ENCODE peak calls at places on chromosomes 6 and 20, in nine cellular contexts. One of them, this sample, is unnamed.

GRCh38 chr20:63595416-63596127 is 21.5 kb upstream of the HELZ2 start:
- DNase-seq in spleen: no peak
- DNase-seq in heart left ventricle: peak
- DNase-seq in testis: no peak
- DNase-seq in HCT116: no peak
- DNase-seq in GM12878: no peak
- DNase-seq in Peyer's patch: no peak
- DNase-seq in H54: no peak
- DNase-seq in esophagus squamous epithelium: no peak
- DNase-seq in this sample: no peak

GRCh38 chr20:18795366-18795765 is 18.2 kb upstream of the SCP2D1 start:
- DNase-seq in GM12878: no peak
- DNase-seq in testis: no peak
- DNase-seq in Peyer's patch: no peak
- DNase-seq in esophagus squamous epithelium: no peak
- DNase-seq in H54: no peak
- DNase-seq in spleen: no peak
- DNase-seq in HCT116: no peak
- DNase-seq in heart left ventricle: no peak
- DNase-seq in this sample: no peak

GRCh38 chr6:129491436-129491835 is 218.5 kb downstream of the ARHGAP18 start:
- DNase-seq in spleen: no peak
- DNase-seq in heart left ventricle: no peak
- DNase-seq in H54: no peak
- DNase-seq in testis: no peak
- DNase-seq in esophagus squamous epithelium: no peak
- DNase-seq in HCT116: no peak
- DNase-seq in GM12878: no peak
- DNase-seq in Peyer's patch: no peak
- DNase-seq in this sample: no peak

GRCh38 chr20:45444050-45444449 is 25.5 kb upstream of the WFDC2 start:
- DNase-seq in spleen: no peak
- DNase-seq in Peyer's patch: no peak
- DNase-seq in testis: no peak
- DNase-seq in H54: no peak
- DNase-seq in HCT116: no peak
- DNase-seq in heart left ventricle: no peak
- DNase-seq in GM12878: no peak
- DNase-seq in esophagus squamous epithelium: no peak
- DNase-seq in this sample: no peak

GRCh38 chr20:49433387-49433786 is 49.1 kb downstream of the KCNB1 start:
- DNase-seq in Peyer's patch: no peak
- DNase-seq in H54: no peak
- DNase-seq in testis: no peak
- DNase-seq in HCT116: no peak
- DNase-seq in esophagus squamous epithelium: no peak
- DNase-seq in spleen: no peak
- DNase-seq in GM12878: no peak
- DNase-seq in heart left ventricle: no peak
- DNase-seq in this sample: no peak

GRCh38 chr6:142474446-142475289 is 172.9 kb downstream of the ADGRG6 start:
- DNase-seq in esophagus squamous epithelium: no peak
- DNase-seq in spleen: no peak
- DNase-seq in HCT116: peak
- DNase-seq in H54: peak
- DNase-seq in testis: peak
- DNase-seq in Peyer's patch: peak
- DNase-seq in GM12878: no peak
- DNase-seq in heart left ventricle: no peak
- DNase-seq in this sample: no peak

GRCh38 chr6:11672261-11672660 is 106.3 kb downstream of the ADTRP start:
- DNase-seq in HCT116: no peak
- DNase-seq in GM12878: no peak
- DNase-seq in spleen: no peak
- DNase-seq in heart left ventricle: no peak
- DNase-seq in Peyer's patch: no peak
- DNase-seq in H54: no peak
- DNase-seq in esophagus squamous epithelium: no peak
- DNase-seq in testis: no peak
- DNase-seq in this sample: no peak

GRCh38 chr6:66599541-66599940 is 892.5 kb upstream of the EYS start:
- DNase-seq in H54: no peak
- DNase-seq in GM12878: no peak
- DNase-seq in heart left ventricle: no peak
- DNase-seq in esophagus squamous epithelium: no peak
- DNase-seq in testis: no peak
- DNase-seq in HCT116: no peak
- DNase-seq in Peyer's patch: no peak
- DNase-seq in spleen: no peak
- DNase-seq in this sample: no peak

GRCh38 chr6:16391451-16391912 is 153.1 kb downstream of the GMPR start:
- DNase-seq in spleen: no peak
- DNase-seq in GM12878: no peak
- DNase-seq in HCT116: no peak
- DNase-seq in testis: no peak
- DNase-seq in esophagus squamous epithelium: no peak
- DNase-seq in heart left ventricle: no peak
- DNase-seq in Peyer's patch: no peak
- DNase-seq in H54: no peak
- DNase-seq in this sample: no peak

GRCh38 chr6:21915707-21916399 is 322.3 kb downstream of the SOX4 start:
- DNase-seq in esophagus squamous epithelium: no peak
- DNase-seq in heart left ventricle: no peak
- DNase-seq in H54: no peak
- DNase-seq in spleen: no peak
- DNase-seq in HCT116: no peak
- DNase-seq in testis: no peak
- DNase-seq in Peyer's patch: no peak
- DNase-seq in GM12878: no peak
- DNase-seq in this sample: no peak

GRCh38 chr6:78942451-78942850 is 75.1 kb downstream of the IRAK1BP1 start:
- DNase-seq in heart left ventricle: no peak
- DNase-seq in HCT116: no peak
- DNase-seq in testis: no peak
- DNase-seq in Peyer's patch: no peak
- DNase-seq in GM12878: no peak
- DNase-seq in esophagus squamous epithelium: no peak
- DNase-seq in spleen: no peak
- DNase-seq in H54: no peak
- DNase-seq in this sample: no peak

GRCh38 chr6:96897396-96898240 is at the start of gene NDUFAF4:
- DNase-seq in GM12878: peak
- DNase-seq in spleen: peak
- DNase-seq in testis: peak
- DNase-seq in heart left ventricle: peak
- DNase-seq in H54: peak
- DNase-seq in Peyer's patch: peak
- DNase-seq in esophagus squamous epithelium: peak
- DNase-seq in HCT116: peak
- DNase-seq in this sample: peak
- TF ChIP-seq POLR2A in GM12878: peak
- TF ChIP-seq POLR2A in spleen: no peak
- TF ChIP-seq POLR2A in testis: no peak
- TF ChIP-seq POLR2A in heart left ventricle: no peak
- TF ChIP-seq POLR2A in H54: peak
- TF ChIP-seq POLR2A in Peyer's patch: peak
- TF ChIP-seq POLR2A in esophagus squamous epithelium: peak
- TF ChIP-seq POLR2A in HCT116: peak
- TF ChIP-seq POLR2A in this sample: no peak

DNA sequence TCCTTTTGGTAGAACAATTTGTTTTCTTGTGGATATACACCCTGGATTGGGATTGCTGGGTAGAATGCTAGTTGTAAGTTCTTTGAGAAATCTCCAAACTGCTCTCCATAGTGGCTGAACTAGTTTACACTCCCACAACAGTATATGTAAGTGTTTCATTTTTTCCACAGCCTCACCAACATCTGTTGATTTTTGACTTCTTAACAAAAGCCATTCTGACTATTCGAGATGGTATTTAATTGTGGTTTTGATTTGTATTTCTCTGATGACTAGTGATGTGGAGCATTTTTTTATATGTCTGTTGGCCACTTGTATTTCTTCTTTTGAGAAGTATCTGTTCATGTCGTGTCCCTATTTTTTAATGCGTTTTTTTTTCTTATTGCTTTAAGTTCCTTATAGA is 444.1 kb downstream of the CBLN4 start:
- DNase-seq in Peyer's patch: no peak
- DNase-seq in spleen: no peak
- DNase-seq in testis: no peak
- DNase-seq in esophagus squamous epithelium: no peak
- DNase-seq in heart left ventricle: no peak
- DNase-seq in GM12878: no peak
- DNase-seq in H54: no peak
- DNase-seq in HCT116: no peak
- DNase-seq in this sample: no peak
- TF ChIP-seq POLR2A in Peyer's patch: no peak
- TF ChIP-seq POLR2A in spleen: no peak
- TF ChIP-seq POLR2A in testis: no peak
- TF ChIP-seq POLR2A in esophagus squamous epithelium: no peak
- TF ChIP-seq POLR2A in heart left ventricle: no peak
- TF ChIP-seq POLR2A in GM12878: no peak
- TF ChIP-seq POLR2A in H54: no peak
- TF ChIP-seq POLR2A in HCT116: no peak
- TF ChIP-seq POLR2A in this sample: no peak

DNA sequence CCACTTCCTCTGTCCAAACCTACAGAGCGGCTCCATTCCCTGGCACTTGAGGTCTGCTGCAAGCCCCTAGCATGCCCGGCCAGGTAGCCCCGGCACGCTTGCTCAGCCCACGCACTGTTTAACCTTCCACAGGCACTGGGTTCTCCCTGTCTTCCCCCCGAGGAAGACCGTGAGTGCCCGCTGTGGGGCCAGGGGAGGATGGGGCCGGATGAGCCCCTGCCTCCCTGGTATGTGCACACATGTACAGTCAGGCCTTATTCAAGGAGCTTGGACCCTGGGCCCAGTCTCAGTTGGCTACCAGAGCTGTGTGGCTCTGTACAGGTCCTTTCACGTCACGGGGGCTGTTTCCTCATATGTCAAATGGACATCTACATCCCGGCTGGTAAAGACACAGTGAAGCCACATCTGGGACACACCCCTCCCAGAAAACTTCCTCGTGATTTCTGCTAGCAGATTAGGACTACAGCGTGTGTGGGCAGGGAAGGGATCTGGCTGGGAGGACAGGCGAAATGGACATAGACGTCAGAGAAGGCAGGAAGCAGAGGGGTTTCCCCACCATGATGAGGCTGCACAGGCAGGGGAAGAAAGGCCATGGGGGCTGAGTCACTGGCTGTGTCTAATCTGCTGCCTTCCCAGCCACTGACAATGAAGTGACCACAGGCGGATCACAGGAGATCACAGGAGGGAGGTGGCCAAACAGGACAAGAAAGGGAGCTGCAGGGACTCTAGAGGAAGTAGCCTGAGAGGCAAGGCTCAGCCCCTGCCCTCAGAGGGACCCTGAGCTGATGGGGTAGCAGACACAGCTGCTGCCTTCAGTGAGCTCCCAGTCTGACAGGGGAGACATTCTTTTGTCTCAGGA is 62.9 kb downstream of the MRPL14 start:
- DNase-seq in HCT116: no peak
- DNase-seq in H54: peak
- DNase-seq in Peyer's patch: peak
- DNase-seq in spleen: no peak
- DNase-seq in esophagus squamous epithelium: no peak
- DNase-seq in heart left ventricle: peak
- DNase-seq in GM12878: no peak
- DNase-seq in testis: peak
- DNase-seq in this sample: no peak
- TF ChIP-seq POLR2A in HCT116: no peak
- TF ChIP-seq POLR2A in H54: no peak
- TF ChIP-seq POLR2A in Peyer's patch: no peak
- TF ChIP-seq POLR2A in spleen: no peak
- TF ChIP-seq POLR2A in esophagus squamous epithelium: peak
- TF ChIP-seq POLR2A in heart left ventricle: no peak
- TF ChIP-seq POLR2A in GM12878: no peak
- TF ChIP-seq POLR2A in testis: no peak
- TF ChIP-seq POLR2A in this sample: no peak

GRCh38 chr6:144217264-144217663 is 66.9 kb downstream of the STX11 start:
- DNase-seq in esophagus squamous epithelium: no peak
- DNase-seq in HCT116: no peak
- DNase-seq in testis: peak
- DNase-seq in spleen: no peak
- DNase-seq in heart left ventricle: no peak
- DNase-seq in Peyer's patch: no peak
- DNase-seq in H54: no peak
- DNase-seq in GM12878: no peak
- DNase-seq in this sample: no peak

GRCh38 chr6:144215402-144215931 is 65.2 kb downstream of the STX11 start:
- DNase-seq in esophagus squamous epithelium: peak
- DNase-seq in Peyer's patch: peak
- DNase-seq in HCT116: no peak
- DNase-seq in heart left ventricle: peak
- DNase-seq in H54: peak
- DNase-seq in GM12878: peak
- DNase-seq in spleen: peak
- DNase-seq in testis: peak
- DNase-seq in this sample: peak

GRCh38 chr6:144216668-144217218 is 66.4 kb downstream of the STX11 start:
- DNase-seq in heart left ventricle: no peak
- DNase-seq in H54: peak
- DNase-seq in HCT116: no peak
- DNase-seq in esophagus squamous epithelium: peak
- DNase-seq in GM12878: no peak
- DNase-seq in Peyer's patch: no peak
- DNase-seq in testis: no peak
- DNase-seq in spleen: peak
- DNase-seq in this sample: no peak

GRCh38 chr6:144214622-144215401 is 64.5 kb downstream of the STX11 start:
- DNase-seq in GM12878: no peak
- DNase-seq in Peyer's patch: no peak
- DNase-seq in H54: no peak
- DNase-seq in HCT116: no peak
- DNase-seq in heart left ventricle: peak
- DNase-seq in testis: no peak
- DNase-seq in esophagus squamous epithelium: no peak
- DNase-seq in spleen: peak
- DNase-seq in this sample: no peak

DNA sequence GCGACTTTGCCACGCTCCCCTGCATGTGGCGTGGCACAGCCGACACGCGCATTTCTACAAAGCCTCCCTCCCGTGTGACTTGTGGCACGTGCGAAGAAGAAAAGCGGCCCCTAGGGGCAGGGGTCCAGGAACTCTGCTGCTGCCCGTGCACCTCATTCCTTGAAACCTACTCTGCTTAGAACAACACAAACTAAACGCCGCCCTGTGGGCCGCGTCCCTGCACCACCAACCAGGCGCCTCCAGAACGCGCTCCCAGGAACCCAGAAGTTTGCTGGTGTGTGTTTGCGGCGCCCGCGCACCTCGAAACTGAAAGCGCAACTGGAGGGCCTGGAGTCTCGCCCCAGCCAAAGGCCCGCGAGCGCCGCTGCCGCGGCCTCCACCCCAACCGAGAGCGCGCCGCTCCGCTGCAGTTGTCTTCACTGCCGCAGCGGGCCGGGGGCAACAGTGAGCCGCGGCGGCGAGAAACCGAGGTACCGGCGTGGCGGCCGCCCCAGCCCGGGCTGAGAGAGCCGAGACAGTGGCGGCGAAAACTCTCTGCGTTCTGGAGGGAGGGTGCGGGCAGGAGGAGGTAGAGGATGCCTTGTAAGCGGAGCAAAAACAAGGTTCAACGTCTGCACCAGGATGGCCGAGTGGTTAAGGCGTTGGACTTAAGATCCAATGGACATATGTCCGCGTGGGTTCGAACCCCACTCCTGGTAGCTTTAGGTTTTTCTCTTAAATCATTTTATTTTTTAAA is 65.8 kb downstream of the STX11 start:
- DNase-seq in HCT116: peak
- DNase-seq in spleen: peak
- DNase-seq in H54: peak
- DNase-seq in heart left ventricle: peak
- DNase-seq in Peyer's patch: peak
- DNase-seq in GM12878: peak
- DNase-seq in esophagus squamous epithelium: peak
- DNase-seq in testis: peak
- DNase-seq in this sample: peak
- TF ChIP-seq POLR2A in HCT116: no peak
- TF ChIP-seq POLR2A in spleen: no peak
- TF ChIP-seq POLR2A in H54: no peak
- TF ChIP-seq POLR2A in heart left ventricle: no peak
- TF ChIP-seq POLR2A in Peyer's patch: peak
- TF ChIP-seq POLR2A in GM12878: peak
- TF ChIP-seq POLR2A in esophagus squamous epithelium: peak
- TF ChIP-seq POLR2A in testis: no peak
- TF ChIP-seq POLR2A in this sample: no peak